ENCODE peak calls at places on chromosomes 3 and 15, in four cellular contexts. One of them, this sample, is unnamed.
A peak's percentile ranks its signal among the peaks of the same experiment; 100 is the strongest.

GRCh38 chr3:5055352-5056004 is 66.6 kb upstream of the ARL8B start:
- DNase-seq in fibroblast of mammary gland: no peak
- DNase-seq in glutamatergic neuron: no peak
- DNase-seq in uterus: no peak
- DNase-seq in this sample: no peak

GRCh38 chr15:77497108-77497737 is 76.5 kb downstream of the HMG20A start:
- DNase-seq in uterus: no peak
- DNase-seq in glutamatergic neuron: no peak
- DNase-seq in fibroblast of mammary gland: no peak
- DNase-seq in this sample: no peak

GRCh38 chr3:38136272-38136806 is 588 bp downstream of the ACAA1 start:
- DNase-seq in uterus: no peak
- DNase-seq in fibroblast of mammary gland: peak; percentile 38
- DNase-seq in glutamatergic neuron: peak; percentile 54
- DNase-seq in this sample: peak; percentile 79

GRCh38 chr3:60309539-60310268 is 941.5 kb downstream of the FHIT start:
- DNase-seq in uterus: no peak
- DNase-seq in glutamatergic neuron: no peak
- DNase-seq in fibroblast of mammary gland: no peak
- DNase-seq in this sample: no peak

GRCh38 chr3:128311441-128311844 is 155.2 kb downstream of the DNAJB8 start:
- DNase-seq in fibroblast of mammary gland: no peak
- DNase-seq in uterus: no peak
- DNase-seq in glutamatergic neuron: no peak
- DNase-seq in this sample: peak; percentile 33

GRCh38 chr3:79200456-79200855 is 567.3 kb downstream of the ROBO1 start:
- DNase-seq in uterus: no peak
- DNase-seq in glutamatergic neuron: no peak
- DNase-seq in fibroblast of mammary gland: no peak
- DNase-seq in this sample: no peak

GRCh38 chr3:126284258-126284904 is 72.8 kb downstream of the KLF15 start:
- DNase-seq in glutamatergic neuron: no peak
- DNase-seq in uterus: no peak
- DNase-seq in fibroblast of mammary gland: peak; percentile 78
- DNase-seq in this sample: no peak

GRCh38 chr3:121883507-121883906 is 10.7 kb upstream of the SLC15A2 start:
- DNase-seq in fibroblast of mammary gland: peak; percentile 54
- DNase-seq in uterus: no peak
- DNase-seq in glutamatergic neuron: no peak
- DNase-seq in this sample: no peak

GRCh38 chr15:85280203-85280602 is 100.2 kb upstream of the AKAP13 start:
- DNase-seq in uterus: no peak
- DNase-seq in glutamatergic neuron: no peak
- DNase-seq in fibroblast of mammary gland: no peak
- DNase-seq in this sample: no peak

GRCh38 chr3:83873550-83873949 is 1085.2 kb upstream of the CADM2 start:
- DNase-seq in uterus: no peak
- DNase-seq in glutamatergic neuron: no peak
- DNase-seq in fibroblast of mammary gland: no peak
- DNase-seq in this sample: no peak

GRCh38 chr15:96115642-96116041 is 214.9 kb upstream of the NR2F2 start:
- DNase-seq in fibroblast of mammary gland: peak; percentile 34
- DNase-seq in uterus: no peak
- DNase-seq in glutamatergic neuron: no peak
- DNase-seq in this sample: no peak

GRCh38 chr15:62619105-62619504 is 423.4 kb upstream of the TPM1 start:
- DNase-seq in uterus: no peak
- DNase-seq in glutamatergic neuron: no peak
- DNase-seq in fibroblast of mammary gland: peak; percentile 22
- DNase-seq in this sample: no peak

GRCh38 chr15:62617741-62618140 is 424.8 kb upstream of the TPM1 start:
- DNase-seq in glutamatergic neuron: no peak
- DNase-seq in fibroblast of mammary gland: peak; percentile 24
- DNase-seq in uterus: no peak
- DNase-seq in this sample: no peak

GRCh38 chr15:62616746-62617145 is 425.8 kb upstream of the TPM1 start:
- DNase-seq in uterus: no peak
- DNase-seq in glutamatergic neuron: no peak
- DNase-seq in fibroblast of mammary gland: no peak
- DNase-seq in this sample: no peak

GRCh38 chr15:62619526-62619925 is 423.0 kb upstream of the TPM1 start:
- DNase-seq in uterus: no peak
- DNase-seq in fibroblast of mammary gland: no peak
- DNase-seq in glutamatergic neuron: no peak
- DNase-seq in this sample: no peak

GRCh38 chr15:62618432-62618831 is 424.1 kb upstream of the TPM1 start:
- DNase-seq in glutamatergic neuron: no peak
- DNase-seq in uterus: no peak
- DNase-seq in fibroblast of mammary gland: peak; percentile 89
- DNase-seq in this sample: no peak
- TF ChIP-seq CTCF in glutamatergic neuron: no peak
- TF ChIP-seq CTCF in uterus: no peak
- TF ChIP-seq CTCF in fibroblast of mammary gland: peak; percentile 64
- TF ChIP-seq CTCF in this sample: no peak

GRCh38 chr3:153443961-153444360 is 281.9 kb downstream of the RAP2B start:
- DNase-seq in glutamatergic neuron: no peak
- DNase-seq in fibroblast of mammary gland: peak; percentile 32
- DNase-seq in uterus: no peak
- DNase-seq in this sample: no peak
- TF ChIP-seq CTCF in glutamatergic neuron: no peak
- TF ChIP-seq CTCF in fibroblast of mammary gland: peak; percentile 35
- TF ChIP-seq CTCF in uterus: no peak
- TF ChIP-seq CTCF in this sample: no peak

DNA sequence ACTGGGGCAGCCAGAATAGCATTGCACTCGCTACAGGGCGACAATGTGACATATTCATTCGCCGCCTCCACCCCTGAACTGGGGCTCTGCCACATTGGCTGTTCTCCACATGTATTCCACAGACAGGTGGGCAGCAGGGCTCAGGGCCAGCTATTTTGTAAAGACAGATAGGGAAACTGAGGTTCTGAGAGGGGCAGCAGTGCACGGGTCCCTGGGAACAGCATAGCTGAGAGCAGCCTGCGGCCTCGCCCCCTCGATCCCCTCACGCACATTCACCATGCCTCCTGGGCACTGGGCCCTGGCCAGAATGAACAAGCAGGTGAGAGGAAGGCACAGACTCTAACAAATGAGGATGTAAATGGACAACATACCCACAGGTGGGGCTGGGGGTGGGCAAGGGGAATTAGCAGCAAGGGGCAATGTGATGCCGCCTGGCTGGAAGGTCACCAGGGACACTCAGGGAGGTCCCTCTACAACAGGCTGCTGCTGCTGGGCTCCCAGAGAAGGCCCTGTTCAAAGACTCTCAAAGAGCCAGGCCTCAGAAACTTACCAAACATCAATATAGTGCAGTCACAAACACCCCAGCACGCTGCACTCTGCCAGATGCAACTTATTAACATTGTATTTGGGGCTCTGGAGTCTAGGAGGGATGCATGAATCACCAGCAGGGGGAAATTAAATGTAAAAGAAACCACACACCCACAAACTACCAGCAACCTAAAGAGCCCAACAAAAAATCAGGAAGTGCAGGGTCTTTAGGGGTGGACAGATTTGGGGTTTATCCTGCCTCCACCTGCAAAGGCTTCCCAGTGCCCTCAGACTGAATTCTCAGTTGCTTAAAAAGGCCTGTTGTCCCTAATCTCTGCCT is 74.8 kb upstream of the SPATA12 start:
- DNase-seq in fibroblast of mammary gland: peak; percentile 74
- DNase-seq in uterus: no peak
- DNase-seq in glutamatergic neuron: no peak
- DNase-seq in this sample: no peak
- TF ChIP-seq CTCF in fibroblast of mammary gland: peak; percentile 26
- TF ChIP-seq CTCF in uterus: no peak
- TF ChIP-seq CTCF in glutamatergic neuron: no peak
- TF ChIP-seq CTCF in this sample: no peak

DNA sequence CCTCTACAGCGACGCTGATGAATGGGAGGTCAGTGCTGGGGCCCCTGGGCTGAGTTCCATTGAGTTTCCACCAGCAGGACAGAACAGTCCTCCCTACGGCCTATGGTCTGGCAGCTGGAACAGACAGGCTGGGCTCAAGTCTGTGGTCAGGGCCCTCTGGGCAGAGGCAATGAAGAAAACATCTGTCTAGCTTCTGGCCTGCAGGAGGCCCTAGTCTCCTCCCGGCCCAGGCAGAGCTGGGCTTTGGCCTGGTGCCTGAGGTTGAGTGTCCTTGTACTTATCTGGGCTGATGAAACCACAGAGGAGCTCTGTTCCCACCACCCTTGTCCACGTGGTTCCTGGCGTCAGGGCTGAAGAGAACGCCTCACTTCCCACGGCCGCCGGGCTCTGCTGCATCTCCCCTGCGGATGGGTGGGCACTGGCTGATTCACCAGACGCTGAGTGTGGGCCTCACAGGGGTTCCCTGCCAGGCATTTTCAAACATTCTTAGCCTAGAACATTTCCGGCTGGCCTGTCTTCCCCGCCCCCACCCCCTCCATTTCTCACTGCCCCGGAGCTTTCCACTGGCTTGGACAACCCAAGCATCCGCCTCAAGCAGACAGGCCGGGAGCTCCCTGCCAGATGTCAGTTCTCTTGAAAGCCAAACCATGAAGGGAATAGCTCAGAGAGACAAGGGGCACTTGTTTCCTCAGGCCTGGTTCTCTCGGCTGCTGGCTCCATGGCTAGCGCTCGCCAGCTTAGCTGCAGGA is 20.3 kb downstream of the PPCDC start:
- DNase-seq in glutamatergic neuron: no peak
- DNase-seq in uterus: peak; percentile 95
- DNase-seq in fibroblast of mammary gland: peak; percentile 100
- DNase-seq in this sample: peak; percentile 100
- TF ChIP-seq CTCF in glutamatergic neuron: no peak
- TF ChIP-seq CTCF in uterus: peak; percentile 56
- TF ChIP-seq CTCF in fibroblast of mammary gland: peak; percentile 64
- TF ChIP-seq CTCF in this sample: peak; percentile 29

DNA sequence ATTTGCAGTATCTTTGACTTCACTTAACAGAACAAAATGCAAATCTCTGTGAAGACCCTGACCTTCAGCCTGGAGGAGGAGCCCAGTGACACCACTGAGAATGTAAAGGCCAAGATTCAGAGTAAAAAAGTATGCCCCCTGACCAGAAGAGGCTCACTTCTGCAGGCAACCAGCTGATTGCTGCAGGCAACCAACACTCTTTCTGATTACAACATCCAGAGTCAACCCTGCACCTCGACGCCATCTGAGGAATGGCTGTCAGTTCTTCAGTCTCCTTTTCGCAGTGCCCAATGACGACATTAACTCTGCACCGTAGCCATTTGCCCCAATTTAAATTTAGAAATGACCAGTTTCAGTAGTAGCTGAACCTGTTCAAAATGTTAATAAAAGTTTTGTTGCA is 14.9 kb downstream of the ATP13A3 start:
- DNase-seq in fibroblast of mammary gland: no peak
- DNase-seq in uterus: no peak
- DNase-seq in glutamatergic neuron: no peak
- DNase-seq in this sample: no peak
- TF ChIP-seq CTCF in fibroblast of mammary gland: no peak
- TF ChIP-seq CTCF in uterus: no peak
- TF ChIP-seq CTCF in glutamatergic neuron: no peak
- TF ChIP-seq CTCF in this sample: no peak

GRCh38 chr3:133865136-133865855 is 30.4 kb downstream of the RAB6B start:
- DNase-seq in fibroblast of mammary gland: no peak
- DNase-seq in uterus: no peak
- DNase-seq in glutamatergic neuron: no peak
- DNase-seq in this sample: no peak
- TF ChIP-seq CTCF in fibroblast of mammary gland: no peak
- TF ChIP-seq CTCF in uterus: no peak
- TF ChIP-seq CTCF in glutamatergic neuron: no peak
- TF ChIP-seq CTCF in this sample: no peak